ENCODE peak calls at places on chromosomes 5 and 9, in five cellular contexts. W, B, U, X and J are unnamed samples.

GRCh38 chr9:92781902-92782301 is 17.3 kb upstream of the BICD2 start:
- DNase-seq in W (no peak), B (no peak), U (no peak), X (no peak), J (no peak)

GRCh38 chr5:88425124-88425523 is 156.5 kb upstream of the TMEM161B start:
- DNase-seq in U (no peak), B (no peak), W (no peak), X (no peak), J (no peak)

GRCh38 chr9:112354081-112354743 is 20.8 kb upstream of the PTBP3 start:
- DNase-seq in X (no peak), U (no peak), W (no peak), B (no peak), J (no peak)

GRCh38 chr9:97440160-97440559 is 28.3 kb downstream of the TDRD7 start:
- DNase-seq in U (no peak), W (no peak), X (no peak), B (no peak), J (no peak)

GRCh38 chr9:81092057-81092456 is 597.3 kb downstream of the TLE1 start:
- DNase-seq in X (no peak), U (no peak), B (no peak), W (no peak), J (no peak)

GRCh38 chr9:37706290-37706689 is 47.3 kb upstream of the TRMT10B start:
- DNase-seq in B (no peak), U (no peak), X (no peak), W (no peak), J (no peak)

GRCh38 chr5:89930591-89931383 is 478.8 kb downstream of the CETN3 start:
- DNase-seq in X (peak; percentile 83), W (no peak), U (no peak), B (no peak), J (no peak)

GRCh38 chr5:61333351-61334223 is 1.5 kb downstream of the ZSWIM6 start:
- DNase-seq in X (peak; percentile 32), B (peak; percentile 61), U (no peak), W (no peak), J (peak; percentile 8)

GRCh38 chr5:114362197-114362976 is 517 bp downstream of the KCNN2 start:
- DNase-seq in U (no peak), B (no peak), X (no peak), W (no peak), J (no peak)

GRCh38 chr5:141326088-141326854 is 4.0 kb upstream of the PCDHGA1 start:
- DNase-seq in W (peak; percentile 44), B (no peak), U (peak; percentile 48), X (peak; percentile 74), J (peak; percentile 42)

GRCh38 chr9:32728181-32728580 is 55.2 kb upstream of the TMEM215 start:
- DNase-seq in W (no peak), X (no peak), B (no peak), U (no peak), J (no peak)

GRCh38 chr9:134957165-134957944 is 39.6 kb upstream of the FCN1 start:
- DNase-seq in X (no peak), W (no peak), B (no peak), U (no peak), J (no peak)

GRCh38 chr9:117547904-117548303 is 133.0 kb upstream of the ASTN2 start:
- DNase-seq in U (no peak), B (no peak), W (no peak), X (no peak), J (no peak)

GRCh38 chr9:74800226-74800625 is 87.5 kb downstream of the TRPM6 start:
- DNase-seq in U (no peak), X (no peak), W (no peak), B (no peak), J (no peak)

GRCh38 chr5:113675166-113675565 is 161.7 kb downstream of the YTHDC2 start:
- DNase-seq in X (no peak), W (no peak), U (no peak), B (no peak), J (no peak)

GRCh38 chr5:8895599-8895998 is 650.3 kb downstream of the SEMA5A start:
- DNase-seq in X (no peak), W (no peak), B (no peak), U (no peak), J (no peak)

GRCh38 chr5:71932649-71933338 is 174.5 kb upstream of the MAP1B start:
- DNase-seq in X (peak; percentile 97), B (peak; percentile 40), U (no peak), W (peak; percentile 29), J (no peak)

GRCh38 chr5:90940227-90940995 is 381.8 kb downstream of the ADGRV1 start:
- DNase-seq in U (no peak), B (no peak), W (no peak), X (peak; percentile 5), J (no peak)

GRCh38 chr9:92954078-92954861 is 6.9 kb downstream of the FGD3 start:
- DNase-seq in U (peak; percentile 78), X (peak; percentile 24), B (peak; percentile 65), W (no peak), J (peak; percentile 81)

GRCh38 chr5:94793816-94794198 is 175.3 kb downstream of the SLF1 start:
- DNase-seq in W (no peak), B (no peak), X (peak; percentile 50), U (no peak), J (no peak)

GRCh38 chr5:134580001-134580460 is 52.6 kb downstream of the SAR1B start:
- DNase-seq in U (no peak), B (no peak), X (no peak), W (no peak), J (no peak)

GRCh38 chr9:34520505-34521385 is 2.0 kb downstream of the ENHO start:
- DNase-seq in U (no peak), W (no peak), B (no peak), X (no peak), J (no peak)

GRCh38 chr9:21392270-21392669 is 7.1 kb upstream of the IFNA2 start:
- DNase-seq in B (no peak), U (no peak), W (no peak), X (no peak), J (no peak)

GRCh38 chr5:181100121-181101015 is 30.6 kb downstream of the OR2V1 start:
- DNase-seq in U (no peak), B (peak; percentile 16), X (no peak), W (no peak), J (no peak)

GRCh38 chr5:120657083-120657482 is 193.0 kb downstream of the PRR16 start:
- DNase-seq in W (no peak), B (no peak), X (no peak), U (no peak), J (no peak)

GRCh38 chr9:99059074-99059894 is 45.6 kb upstream of the TGFBR1 start:
- DNase-seq in B (no peak), W (peak; percentile 6), X (no peak), U (no peak), J (no peak)

GRCh38 chr5:159304961-159305595 is 25.2 kb downstream of the IL12B start:
- DNase-seq in X (no peak), W (no peak), U (no peak), B (no peak), J (no peak)

GRCh38 chr5:60092671-60093422 is 199.3 kb upstream of the PDE4D start:
- DNase-seq in W (no peak), X (peak; percentile 33), B (no peak), U (no peak), J (no peak)

GRCh38 chr5:131296213-131296672 is 32.4 kb downstream of the CDC42SE2 start:
- DNase-seq in B (no peak), X (no peak), U (no peak), W (no peak), J (no peak)

GRCh38 chr5:34533582-34534236 is 122.4 kb upstream of the RAI14 start:
- DNase-seq in W (no peak), B (no peak), U (no peak), X (no peak), J (no peak)

GRCh38 chr9:81490605-81491331 is 198.6 kb downstream of the TLE1 start:
- DNase-seq in B (no peak), W (no peak), X (peak; percentile 75), U (no peak), J (no peak)

GRCh38 chr9:121692606-121693505 is 41.4 kb downstream of the DAB2IP start:
- DNase-seq in U (no peak), B (peak; percentile 56), W (no peak), X (peak; percentile 26), J (no peak)

GRCh38 chr5:137935694-137936093 is 46.4 kb downstream of the PKD2L2 start:
- DNase-seq in W (no peak), X (no peak), U (no peak), B (no peak), J (no peak)